ENCODE peak calls at places on chromosomes 1 and 21, in eight cellular contexts. I is GM23248; E is transverse colon; X is substantia nigra; O is neural progenitor cell; K is adrenal gland; W is aorta; J is CD8-positive, alpha-beta memory T cell. S is an unnamed sample.
A peak's percentile ranks its signal among the peaks of the same experiment; 100 is the strongest.

GRCh38 chr1:212189352-212189738 is 95.9 kb upstream of the PPP2R5A start:
- DNase-seq in E (no peak), J (no peak), W (no peak), X (no peak), K (no peak), O (no peak), I (no peak), S (no peak)

GRCh38 chr1:26190373-26190987 is at the start of gene CATSPER4:
- DNase-seq in X (no peak), O (peak; percentile 87), W (no peak), I (peak; percentile 25), K (no peak), J (no peak), E (no peak), S (no peak)

GRCh38 chr1:182809414-182809957 is 19.9 kb downstream of the NPL start:
- DNase-seq in J (no peak), K (no peak), W (no peak), X (no peak), O (no peak), I (peak; percentile 45), E (no peak), S (no peak)

GRCh38 chr1:228838717-228839500 is 103.6 kb downstream of the RHOU start:
- DNase-seq in I (no peak), K (no peak), J (no peak), X (no peak), W (no peak), O (no peak), E (no peak), S (no peak)

GRCh38 chr1:42743302-42744029 is 3.4 kb upstream of the CLDN19 start:
- DNase-seq in O (no peak), K (peak; percentile 7), E (no peak), X (no peak), W (no peak), I (no peak), J (no peak), S (no peak)

GRCh38 chr1:14777516-14778506 is 179.3 kb downstream of the KAZN start:
- DNase-seq in K (peak; percentile 18), I (no peak), O (no peak), X (no peak), J (no peak), W (no peak), E (no peak), S (no peak)

GRCh38 chr1:106952766-106953165 is 103.7 kb upstream of the PRMT6 start:
- DNase-seq in J (no peak), W (no peak), E (no peak), I (peak; percentile 66), K (no peak), X (no peak), O (no peak), S (no peak)

GRCh38 chr1:98351506-98352038 is 309.9 kb upstream of the SNX7 start:
- DNase-seq in K (no peak), W (no peak), X (no peak), E (no peak), O (no peak), I (no peak), J (no peak), S (no peak)

GRCh38 chr1:3296858-3297257 is 157.6 kb upstream of the ARHGEF16 start:
- DNase-seq in E (no peak), K (no peak), O (no peak), X (no peak), W (no peak), I (no peak), J (no peak), S (no peak)

GRCh38 chr1:174769961-174770549 is 229.7 kb upstream of the CACYBP start:
- DNase-seq in W (no peak), I (peak; percentile 66), X (no peak), K (no peak), O (peak; percentile 53), J (no peak), E (no peak), S (peak; percentile 38)

GRCh38 chr21:25837545-25838263 is 102.9 kb downstream of the GABPA start:
- DNase-seq in J (no peak), X (no peak), O (no peak), E (no peak), I (peak; percentile 22), K (no peak), W (no peak), S (no peak)

GRCh38 chr1:3505161-3505560 is 50.7 kb downstream of the ARHGEF16 start:
- DNase-seq in W (no peak), I (no peak), O (no peak), K (no peak), X (no peak), J (no peak), E (no peak), S (no peak)

GRCh38 chr1:193113258-193113991 is 8.2 kb upstream of the GLRX2 start:
- DNase-seq in E (no peak), I (no peak), O (no peak), W (no peak), K (no peak), X (no peak), J (no peak), S (no peak)

GRCh38 chr1:234774971-234775370 is 165.0 kb upstream of the IRF2BP2 start:
- DNase-seq in K (no peak), J (no peak), X (no peak), I (peak; percentile 28), O (no peak), E (no peak), W (no peak), S (no peak)

GRCh38 chr1:91746728-91747338 is 139.1 kb downstream of the TGFBR3 start:
- DNase-seq in K (no peak), J (no peak), I (no peak), O (no peak), E (no peak), X (no peak), W (no peak), S (no peak)

GRCh38 chr1:2547210-2548067 is 8.7 kb upstream of the TNFRSF14 start:
- DNase-seq in X (no peak), O (peak; percentile 49), I (peak; percentile 32), W (no peak), E (peak; percentile 51), J (peak; percentile 47), K (no peak), S (no peak)

GRCh38 chr1:73604739-73605138 is 593.2 kb downstream of the LRRIQ3 start:
- DNase-seq in X (no peak), W (no peak), E (no peak), K (no peak), I (no peak), J (no peak), O (no peak), S (no peak)

GRCh38 chr1:189992856-189993255 is 484.8 kb downstream of the BRINP3 start:
- DNase-seq in J (no peak), I (no peak), W (no peak), K (no peak), X (no peak), O (no peak), E (no peak), S (no peak)

GRCh38 chr1:152735648-152736047 is 22.2 kb upstream of the KPRP start:
- DNase-seq in O (no peak), I (peak; percentile 19), E (no peak), K (no peak), W (no peak), J (no peak), X (no peak), S (no peak)

DNA sequence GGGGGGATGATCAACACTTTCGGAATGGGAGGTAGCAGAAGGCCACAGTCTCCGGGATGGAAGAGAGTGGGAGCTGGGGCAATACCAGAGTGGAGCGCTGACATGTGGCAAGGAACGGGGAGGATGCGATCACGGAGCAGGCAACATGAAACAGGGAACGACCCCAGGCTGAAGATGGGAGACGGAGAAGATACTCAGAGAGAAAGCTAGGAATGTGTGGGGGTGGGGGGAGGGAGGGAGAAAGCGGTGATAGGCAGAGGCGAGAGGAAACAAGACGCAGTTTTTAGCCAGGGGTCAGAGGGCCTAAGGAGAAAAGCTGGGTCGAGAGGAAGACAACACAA is 577 bp downstream of the RAB3GAP2 start:
- DNase-seq in I (peak; percentile 68), J (no peak), K (peak; percentile 17), E (peak; percentile 14), X (no peak), O (no peak), W (peak; percentile 30), S (peak; percentile 15)
- H3K27ac ChIP-seq in I (peak overlapping the region; percentile 91), J (peak overlapping the region; percentile 97), K (peak overlapping the region; percentile 89), E (peak overlapping the region; percentile 91), X (peak overlapping the region; percentile 66), O (peak overlapping the region; percentile 78), W (peak overlapping the region; percentile 6), S (peak overlapping the region; percentile 71)

DNA sequence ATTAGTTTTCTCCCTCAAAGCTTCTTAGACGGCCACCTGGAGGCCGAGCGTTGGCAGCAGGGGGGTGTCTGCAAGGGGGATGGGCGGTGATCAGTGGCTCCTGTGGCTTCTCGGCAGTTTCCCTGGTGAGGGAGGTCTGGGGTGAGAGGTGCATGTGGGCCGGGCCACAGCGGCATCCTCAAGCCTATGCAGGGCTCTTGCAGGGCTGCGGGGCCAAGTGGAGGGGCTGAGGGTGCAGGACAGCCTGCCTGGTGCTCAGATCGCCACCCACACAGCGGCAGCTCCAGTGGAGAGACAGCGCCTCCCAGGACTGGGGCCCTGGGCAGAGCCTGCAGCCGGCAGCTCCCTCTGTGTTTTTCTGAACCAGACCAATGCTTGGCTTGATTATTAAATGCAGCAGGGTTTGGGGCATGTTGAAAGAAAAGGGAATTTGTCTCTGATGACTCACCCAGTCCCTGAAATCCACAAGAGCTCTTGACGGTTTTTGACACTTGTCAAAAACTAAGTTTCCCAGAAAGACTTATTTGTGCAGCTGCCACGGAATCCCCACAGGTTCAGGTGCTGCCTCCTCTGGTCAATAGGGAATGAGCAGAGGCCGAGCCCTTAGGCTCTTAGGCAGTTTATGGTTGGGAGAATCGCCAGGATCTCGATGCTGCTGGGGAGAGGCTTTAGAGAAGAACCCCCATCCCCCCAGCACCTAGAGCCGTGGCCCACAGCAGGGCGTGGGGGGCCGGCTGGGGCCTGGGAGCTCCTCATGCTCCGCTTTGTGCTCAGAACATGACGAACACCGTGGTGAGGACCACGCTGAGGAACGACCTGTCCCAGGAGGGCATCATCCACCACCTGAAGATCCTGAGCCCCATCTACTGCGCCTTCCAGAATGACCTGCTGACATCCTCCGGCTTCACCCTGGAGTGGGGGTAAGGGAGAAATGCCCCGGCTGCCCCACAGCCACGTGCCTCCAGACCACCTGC is 54.7 kb downstream of the UMODL1 start:
- DNase-seq in J (no peak), I (peak; percentile 54), W (peak; percentile 37), O (peak; percentile 43), X (no peak), K (no peak), E (no peak), S (no peak)
- H3K27ac ChIP-seq in J (no peak overlapping the region), I (no peak overlapping the region), W (no peak overlapping the region), O (no peak overlapping the region), X (no peak overlapping the region), K (no peak overlapping the region), E (no peak overlapping the region), S (no peak overlapping the region)

GRCh38 chr1:237032029-237032428 is 10.0 kb upstream of the RYR2 start:
- DNase-seq in E (no peak), O (no peak), J (no peak), X (no peak), I (no peak), K (no peak), W (no peak), S (no peak)
- H3K27ac ChIP-seq in E (peak overlapping the region; percentile 7), O (no peak overlapping the region), J (no peak overlapping the region), X (no peak overlapping the region), I (no peak overlapping the region), K (no peak overlapping the region), W (peak overlapping the region; percentile 71), S (no peak overlapping the region)

DNA sequence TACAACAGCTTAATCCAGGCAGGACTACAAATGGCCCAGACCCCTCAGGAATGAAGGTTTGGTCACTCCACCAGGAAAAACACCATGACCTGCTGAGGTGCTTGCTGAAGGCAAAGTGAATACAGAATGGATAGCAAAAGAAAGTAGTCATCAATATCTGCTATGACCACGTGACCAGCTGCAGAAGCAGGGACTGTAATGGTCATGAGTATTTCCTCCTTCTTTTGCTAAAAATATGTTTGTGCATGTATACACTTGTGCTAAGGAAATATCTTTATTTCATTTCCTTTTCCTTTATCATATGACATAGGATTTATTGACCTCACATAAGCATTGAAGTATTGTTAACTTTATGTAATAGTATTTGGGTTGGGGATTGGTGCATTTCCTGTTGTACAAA is 26.4 kb upstream of the GOLT1A start:
- DNase-seq in E (no peak), X (no peak), J (no peak), O (no peak), I (no peak), K (no peak), W (no peak), S (no peak)
- H3K27ac ChIP-seq in E (no peak overlapping the region), X (no peak overlapping the region), J (no peak overlapping the region), O (no peak overlapping the region), I (no peak overlapping the region), K (no peak overlapping the region), W (no peak overlapping the region), S (no peak overlapping the region)

S was measured in body of pancreas.